ENCODE peak calls at places on chromosomes 2 and 18, in six cellular contexts. B is neural progenitor cell, J is fibroblast of pulmonary artery, N is lower lobe of right lung, C is tibial artery, M is AG04449. W is an unnamed sample.

GRCh38 chr2:61636686-61637085 is 98.5 kb upstream of the XPO1 start:
- DNase-seq in M (no peak), N (no peak), J (no peak), C (no peak), B (no peak), W (no peak)

GRCh38 chr2:150051004-150051403 is 436.5 kb downstream of the RND3 start:
- DNase-seq in N (no peak), B (no peak), M (no peak), J (no peak), C (no peak), W (no peak)

GRCh38 chr2:127427376-127428056 is 9.3 kb downstream of the PROC start:
- DNase-seq in B (no peak), M (no peak), C (no peak), J (no peak), N (no peak), W (no peak)

GRCh38 chr18:78647018-78647417 is 332.6 kb upstream of the SALL3 start:
- DNase-seq in B (no peak), J (no peak), C (no peak), M (no peak), N (no peak), W (no peak)

GRCh38 chr2:98768765-98769476 is 38.0 kb upstream of the MGAT4A start:
- DNase-seq in B (no peak), N (no peak), M (no peak), C (no peak), J (peak), W (no peak)

GRCh38 chr2:5164806-5165525 is 527.2 kb upstream of the SOX11 start:
- DNase-seq in C (no peak), B (no peak), N (no peak), M (peak), J (peak), W (peak)

GRCh38 chr2:186636800-186637795 is 47.2 kb downstream of the ITGAV start:
- DNase-seq in N (no peak), B (no peak), C (no peak), J (no peak), M (no peak), W (no peak)

GRCh38 chr2:231664727-231665126 is 43.6 kb upstream of the PTMA start:
- DNase-seq in M (no peak), J (no peak), C (no peak), B (peak), N (no peak), W (no peak)

GRCh38 chr2:23487735-23488492 is 102.9 kb downstream of the KLHL29 start:
- DNase-seq in C (no peak), B (no peak), J (peak), N (no peak), M (no peak), W (peak)

GRCh38 chr2:223949241-223949640 is 4.1 kb upstream of the WDFY1 start:
- DNase-seq in C (no peak), N (no peak), M (no peak), B (no peak), J (no peak), W (no peak)

GRCh38 chr2:169767243-169767888 is 31.3 kb upstream of the SSB start:
- DNase-seq in M (no peak), B (peak), N (no peak), J (peak), C (no peak), W (peak)

GRCh38 chr2:54862742-54863141 is 139.3 kb downstream of the EML6 start:
- DNase-seq in M (no peak), J (no peak), B (no peak), C (no peak), N (no peak), W (no peak)

GRCh38 chr2:54866179-54866578 is 142.7 kb downstream of the EML6 start:
- DNase-seq in B (no peak), C (no peak), N (no peak), J (no peak), M (no peak), W (no peak)

GRCh38 chr2:54866868-54867267 is 143.4 kb downstream of the EML6 start:
- DNase-seq in C (no peak), J (no peak), B (no peak), N (no peak), M (no peak), W (no peak)

GRCh38 chr2:54863660-54864059 is 140.2 kb downstream of the EML6 start:
- DNase-seq in N (no peak), J (no peak), B (no peak), C (no peak), M (no peak), W (no peak)

GRCh38 chr2:54864727-54865126 is 141.3 kb downstream of the EML6 start:
- DNase-seq in J (no peak), N (no peak), M (no peak), B (no peak), C (no peak), W (peak)
- TF ChIP-seq CTCF in J (no peak), N (no peak), M (no peak), B (no peak), C (no peak), W (no peak)

DNA sequence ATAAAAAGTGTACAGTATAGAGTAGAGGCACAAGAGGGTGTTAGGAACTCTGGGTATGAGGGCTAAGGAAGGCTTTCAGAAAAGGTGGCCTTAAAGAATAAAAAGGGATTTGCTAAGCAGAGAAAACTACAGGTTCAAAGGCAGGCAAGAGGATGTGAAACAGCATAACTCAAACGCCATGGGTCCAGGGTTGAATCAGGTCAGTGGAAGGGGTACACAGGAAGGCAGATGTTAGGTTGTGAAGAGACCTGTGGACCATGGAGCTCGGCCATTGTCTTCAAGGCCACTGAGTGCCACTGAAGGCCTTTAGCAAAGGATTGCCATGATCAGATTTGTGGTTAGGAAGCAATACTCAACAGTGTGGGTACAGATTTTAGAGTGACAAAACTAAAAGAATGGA is 108.2 kb upstream of the FAM98A start:
- DNase-seq in C (no peak), J (no peak), N (no peak), M (no peak), B (no peak), W (no peak)
- H3K4me3 ChIP-seq in C (no peak), J (no peak), N (no peak), M (no peak), B (no peak), W (no peak)

GRCh38 chr2:129554373-129554772 is 425.1 kb upstream of the RAB6C start:
- DNase-seq in J (no peak), B (peak), N (no peak), M (no peak), C (no peak), W (no peak)
- TF ChIP-seq CTCF in J (no peak), B (no peak), N (no peak), M (no peak), C (no peak), W (no peak)

DNA sequence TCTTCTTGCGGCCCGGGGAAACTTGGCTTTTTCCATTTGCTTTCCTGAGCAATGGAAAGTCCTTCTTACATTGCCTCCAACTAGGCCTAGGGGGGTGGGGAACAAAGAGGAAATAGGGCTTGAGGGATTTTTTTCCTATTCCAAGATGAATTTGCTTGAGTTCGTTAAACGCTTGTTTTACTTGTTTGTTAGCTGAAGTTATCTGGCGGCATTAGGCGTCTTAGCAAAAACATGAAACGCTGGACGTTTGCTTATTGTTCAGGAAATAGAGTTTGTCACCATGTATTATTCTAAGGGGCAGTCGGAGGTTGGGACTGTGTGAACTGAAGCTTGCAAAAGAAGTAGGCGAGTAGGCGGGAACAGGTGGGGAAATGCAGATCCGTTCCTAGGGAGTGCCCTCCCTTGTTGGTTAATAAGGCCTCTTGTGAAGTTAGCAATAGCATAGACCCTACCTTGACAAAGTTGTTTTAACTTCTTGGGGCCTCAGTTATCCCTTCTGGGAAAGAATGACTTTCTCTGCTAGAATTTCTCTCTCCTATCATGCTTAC is 1.9 kb downstream of the CABLES1 start:
- DNase-seq in C (no peak), M (no peak), B (peak), J (peak), N (no peak), W (no peak)
- H3K4me3 ChIP-seq in C (peak), M (peak), B (peak), J (peak), N (peak), W (no peak)